ENCODE peak calls at places on chromosomes 12 and 14, in six cellular contexts. J is CD8-positive, alpha-beta T cell; G is A172; W is adipocyte; I is activated CD8-positive, alpha-beta memory T cell treated with anti-CD3 and anti-CD28 coated beads for 4 hours; D is GM23248. A is an unnamed sample.

GRCh38 chr14:51821822-51822221 is 38.6 kb upstream of the GNG2 start:
- DNase-seq in I (no peak), W (peak), J (no peak), D (peak), G (no peak), A (peak)

GRCh38 chr12:67669925-67670631 is 21.5 kb downstream of the DYRK2 start:
- DNase-seq in W (no peak), G (no peak), D (no peak), I (no peak), J (no peak), A (peak)

GRCh38 chr12:3333583-3333982 is 157.4 kb upstream of the PRMT8 start:
- DNase-seq in J (no peak), G (no peak), I (no peak), D (no peak), W (no peak), A (peak)

GRCh38 chr12:124852329-124852831 is 11.3 kb downstream of the SCARB1 start:
- DNase-seq in J (no peak), G (no peak), D (peak), I (no peak), W (peak), A (peak)

GRCh38 chr12:27015730-27016076 is 1.5 kb upstream of the TM7SF3 start:
- DNase-seq in J (no peak), I (no peak), D (peak), W (peak), G (peak), A (peak)

GRCh38 chr14:99675381-99675835 is 8.7 kb upstream of the CYP46A1 start:
- DNase-seq in I (no peak), J (no peak), G (no peak), W (no peak), D (no peak), A (no peak)

GRCh38 chr12:131711551-131712205 is 788 bp downstream of the SFSWAP start:
- DNase-seq in G (no peak), J (no peak), I (no peak), W (peak), D (peak), A (peak)

GRCh38 chr14:77212933-77213656 is 31.5 kb downstream of the TMEM63C start:
- DNase-seq in G (peak), J (no peak), D (peak), I (no peak), W (peak), A (peak)

GRCh38 chr12:28331130-28331529 is 140.9 kb downstream of the CCDC91 start:
- DNase-seq in I (no peak), J (no peak), D (no peak), W (no peak), G (no peak), A (no peak)

GRCh38 chr12:27163048-27163715 is 80.8 kb upstream of the C12orf71 start:
- DNase-seq in J (no peak), G (peak), D (peak), W (no peak), I (no peak), A (peak)

GRCh38 chr14:89373185-89373584 is 43.8 kb downstream of the FOXN3 start:
- DNase-seq in J (no peak), D (no peak), W (no peak), G (no peak), I (no peak), A (no peak)

GRCh38 chr14:94357166-94357565 is 31.2 kb downstream of the SERPINA1 start:
- DNase-seq in D (no peak), I (no peak), W (no peak), G (no peak), J (no peak), A (no peak)

GRCh38 chr12:62284749-62285148 is 24.5 kb downstream of the USP15 start:
- DNase-seq in W (no peak), J (no peak), D (no peak), G (no peak), I (no peak), A (no peak)

GRCh38 chr12:13074396-13075113 is 28.9 kb downstream of the GSG1 start:
- DNase-seq in D (peak), I (no peak), W (no peak), J (no peak), G (no peak), A (peak)

GRCh38 chr12:69284131-69284530 is 44.8 kb downstream of the CPSF6 start:
- DNase-seq in J (peak), D (peak), G (peak), W (peak), I (no peak), A (peak)

GRCh38 chr14:70013269-70013873 is 134.2 kb downstream of the SMOC1 start:
- DNase-seq in G (peak), I (no peak), J (no peak), D (peak), W (no peak), A (peak)

GRCh38 chr12:101598483-101598882 is 3.7 kb downstream of the MYBPC1 start:
- DNase-seq in W (no peak), D (no peak), J (no peak), G (no peak), I (no peak), A (no peak)

GRCh38 chr12:54265364-54265812 is 14.5 kb downstream of the CBX5 start:
- DNase-seq in J (no peak), W (no peak), D (no peak), I (no peak), G (no peak), A (no peak)

GRCh38 chr12:58529114-58529665 is 391.1 kb downstream of the LRIG3 start:
- DNase-seq in G (peak), J (no peak), D (peak), W (peak), I (no peak), A (peak)

GRCh38 chr12:3931721-3932120 is 58.5 kb upstream of the PARP11 start:
- DNase-seq in G (no peak), W (no peak), J (no peak), D (no peak), I (no peak), A (no peak)

GRCh38 chr14:73755434-73756014 is 41.3 kb upstream of the PNMA1 start:
- DNase-seq in J (no peak), D (peak), I (no peak), W (peak), G (no peak), A (peak)

GRCh38 chr14:69268763-69269162 is 8.8 kb downstream of the GALNT16 start:
- DNase-seq in G (peak), I (no peak), D (peak), W (peak), J (no peak), A (peak)

GRCh38 chr14:31159682-31160296 is 47.8 kb downstream of the HECTD1 start:
- DNase-seq in I (no peak), G (peak), D (peak), W (no peak), J (no peak), A (peak)

GRCh38 chr14:100827140-100827517 is 1.2 kb downstream of the MEG3 start:
- DNase-seq in J (no peak), I (no peak), W (peak), D (peak), G (no peak), A (peak)

GRCh38 chr14:24013654-24014514 is 25.2 kb downstream of the DHRS4L2 start:
- DNase-seq in W (peak), D (peak), J (peak), I (no peak), G (peak), A (peak)

GRCh38 chr14:88895116-88895515 is 70.7 kb downstream of the TTC8 start:
- DNase-seq in I (no peak), G (no peak), D (peak), W (peak), J (no peak), A (peak)

GRCh38 chr12:83015390-83016225 is 328.9 kb downstream of the TMTC2 start:
- DNase-seq in J (no peak), W (peak), G (no peak), I (no peak), D (peak), A (peak)

GRCh38 chr14:21711360-21711961 is 37.8 kb upstream of the OR4E1 start:
- DNase-seq in J (no peak), D (peak), W (peak), I (no peak), G (peak), A (peak)

GRCh38 chr12:27305673-27306504 is 26.7 kb upstream of the BMAL2 start:
- DNase-seq in W (peak), D (peak), J (no peak), I (no peak), G (peak), A (peak)

GRCh38 chr12:79685068-79685467 is 5.7 kb downstream of the PAWR start:
- DNase-seq in I (no peak), J (no peak), G (peak), W (peak), D (peak), A (peak)